ENCODE peak calls at places on chromosomes 2 and 18, in eight cellular contexts. T is uterus, F is heart left ventricle, E is breast epithelium, I is sigmoid colon, C is esophagus muscularis mucosa, N is lower lobe of right lung, M is right lobe of liver. B is an unnamed sample. For H3K4me1, the result is how much of the 10 kb centered on the place peaks cover.

GRCh38 chr2:7292154-7292553 is 374.9 kb downstream of the RNF144A start:
- DNase-seq in T (no peak), F (no peak), E (no peak), I (no peak), C (no peak), N (no peak), M (no peak), B (no peak)

GRCh38 chr2:173058097-173058496 is 17.5 kb upstream of the MAP3K20 start:
- DNase-seq in T (no peak), F (no peak), E (no peak), I (no peak), C (no peak), N (no peak), M (no peak), B (peak)

GRCh38 chr2:25955869-25956535 is 26.3 kb downstream of the KIF3C start:
- DNase-seq in T (no peak), F (no peak), E (no peak), I (no peak), C (no peak), N (no peak), M (no peak), B (no peak)

GRCh38 chr2:14418110-14418509 is 214.4 kb upstream of the LRATD1 start:
- DNase-seq in T (no peak), F (no peak), E (no peak), I (no peak), C (no peak), N (no peak), M (no peak), B (no peak)

GRCh38 chr2:73110622-73111299 is 2.0 kb downstream of the RAB11FIP5 start:
- DNase-seq in T (no peak), F (no peak), E (peak), I (no peak), C (no peak), N (no peak), M (no peak), B (no peak)

GRCh38 chr2:26521054-26521912 is 43.4 kb upstream of the OTOF start:
- DNase-seq in T (no peak), F (no peak), E (no peak), I (peak), C (no peak), N (no peak), M (no peak), B (no peak)

GRCh38 chr2:64112016-64112415 is 32.2 kb downstream of the PELI1 start:
- DNase-seq in T (no peak), F (no peak), E (no peak), I (no peak), C (no peak), N (no peak), M (no peak), B (no peak)

GRCh38 chr2:28408764-28409599 is 16.3 kb downstream of the FOSL2 start:
- DNase-seq in T (no peak), F (peak), E (no peak), I (peak), C (no peak), N (peak), M (no peak), B (peak)

GRCh38 chr2:27042985-27043634 is 8.4 kb upstream of the AGBL5 start:
- DNase-seq in T (no peak), F (no peak), E (no peak), I (no peak), C (no peak), N (no peak), M (no peak), B (no peak)

GRCh38 chr2:56263876-56264275 is 80.1 kb downstream of the CCDC85A start:
- DNase-seq in T (no peak), F (no peak), E (no peak), I (no peak), C (no peak), N (no peak), M (no peak), B (no peak)

GRCh38 chr2:54574107-54574859 is 118.2 kb downstream of the SPTBN1 start:
- DNase-seq in T (no peak), F (no peak), E (no peak), I (no peak), C (no peak), N (no peak), M (no peak), B (no peak)

GRCh38 chr2:69815717-69816116 is 13.7 kb upstream of the GMCL1 start:
- DNase-seq in T (no peak), F (no peak), E (no peak), I (no peak), C (no peak), N (no peak), M (no peak), B (no peak)

GRCh38 chr18:24837065-24837464 is 376.6 kb downstream of the HRH4 start:
- DNase-seq in T (no peak), F (no peak), E (no peak), I (no peak), C (no peak), N (no peak), M (no peak), B (no peak)

GRCh38 chr2:142112648-142113278 is 18.1 kb downstream of the LRP1B start:
- DNase-seq in T (no peak), F (no peak), E (no peak), I (no peak), C (no peak), N (no peak), M (no peak), B (no peak)

GRCh38 chr2:113078350-113078839 is 10.6 kb downstream of the IL1F10 start:
- DNase-seq in T (no peak), F (no peak), E (no peak), I (no peak), C (no peak), N (no peak), M (no peak), B (no peak)

GRCh38 chr2:28360742-28361293 is 31.8 kb upstream of the FOSL2 start:
- DNase-seq in T (no peak), F (peak), E (no peak), I (peak), C (no peak), N (no peak), M (no peak), B (no peak)

GRCh38 chr2:24898122-24899109 is 21.6 kb downstream of the ADCY3 start:
- DNase-seq in T (no peak), F (peak), E (no peak), I (no peak), C (no peak), N (no peak), M (no peak), B (no peak)

GRCh38 chr2:206836722-206837121 is 71.3 kb downstream of the FASTKD2 start:
- DNase-seq in T (no peak), F (no peak), E (no peak), I (no peak), C (no peak), N (no peak), M (no peak), B (no peak)

GRCh38 chr2:191166111-191166755 is 15.4 kb upstream of the STAT4 start:
- DNase-seq in T (no peak), F (no peak), E (no peak), I (no peak), C (no peak), N (no peak), M (no peak), B (no peak)

GRCh38 chr2:218095853-218096252 is 26.8 kb downstream of the RUFY4 start:
- DNase-seq in T (no peak), F (no peak), E (no peak), I (no peak), C (no peak), N (no peak), M (no peak), B (no peak)

GRCh38 chr18:48529796-48530195 is 9.0 kb upstream of the CTIF start:
- DNase-seq in T (no peak), F (no peak), E (no peak), I (no peak), C (no peak), N (no peak), M (no peak), B (no peak)

GRCh38 chr2:237863102-237863511 is 3.7 kb downstream of the RAMP1 start:
- DNase-seq in T (no peak), F (no peak), E (no peak), I (peak), C (peak), N (no peak), M (no peak), B (no peak)

GRCh38 chr18:11324956-11325873 is 175.8 kb upstream of the PIEZO2 start:
- DNase-seq in T (no peak), F (no peak), E (no peak), I (no peak), C (no peak), N (no peak), M (no peak), B (no peak)

GRCh38 chr18:58580078-58580477 is 48.8 kb downstream of the ALPK2 start:
- DNase-seq in T (no peak), F (no peak), E (no peak), I (no peak), C (no peak), N (no peak), M (no peak), B (no peak)

GRCh38 chr18:58580623-58581022 is 48.3 kb downstream of the ALPK2 start:
- DNase-seq in T (no peak), F (no peak), E (no peak), I (no peak), C (no peak), N (no peak), M (no peak), B (no peak)

GRCh38 chr18:58579561-58580047 is 49.3 kb downstream of the ALPK2 start:
- DNase-seq in T (no peak), F (no peak), E (no peak), I (no peak), C (no peak), N (no peak), M (no peak), B (no peak)

GRCh38 chr18:58578321-58578720 is 50.6 kb downstream of the ALPK2 start:
- DNase-seq in T (no peak), F (no peak), E (no peak), I (no peak), C (no peak), N (no peak), M (no peak), B (no peak)

GRCh38 chr18:58578835-58579560 is 49.9 kb downstream of the ALPK2 start:
- DNase-seq in T (no peak), F (no peak), E (no peak), I (no peak), C (no peak), N (no peak), M (no peak), B (no peak)
- H3K4me1 ChIP-seq in T (under half), F (under half), E (under half), I (under half), C (under half), N (under half), M (under half), B (under half)

GRCh38 chr2:187552381-187552780 is 1.9 kb downstream of the TFPI start:
- DNase-seq in T (no peak), F (no peak), E (no peak), I (no peak), C (no peak), N (no peak), M (no peak), B (no peak)
- H3K4me3 ChIP-seq in T (peak), F (peak), E (peak), I (peak), C (peak), N (peak), M (peak), B (peak)

GRCh38 chr2:170277943-170278342 is 100.0 kb downstream of the MYO3B start:
- DNase-seq in T (no peak), F (no peak), E (no peak), I (no peak), C (no peak), N (no peak), M (no peak), B (no peak)
- TF ChIP-seq CTCF in T (no peak), F (no peak), E (no peak), I (no peak), C (no peak), N (no peak), M (no peak), B (no peak)

GRCh38 chr2:165256618-165257017 is 17.4 kb downstream of the SCN2A start:
- DNase-seq in T (no peak), F (no peak), E (no peak), I (no peak), C (no peak), N (no peak), M (no peak), B (no peak)
- H3K4me1 ChIP-seq in T (under half), F (under half), E (under half), I (under half), C (under half), N (under half), M (under half), B (under half)

GRCh38 chr2:17912266-17912691 is 33.8 kb downstream of the KCNS3 start:
- DNase-seq in T (no peak), F (no peak), E (no peak), I (no peak), C (no peak), N (no peak), M (no peak), B (no peak)
- H3K4me3 ChIP-seq in T (no peak), F (no peak), E (no peak), I (no peak), C (no peak), N (no peak), M (no peak), B (no peak)

B was measured in tibial artery.